ENCODE peak calls at places on chromosomes 12 and 14, in nine cellular contexts. One of them, this sample, is unnamed.

GRCh38 chr12:2395352-2395977 is 342.7 kb downstream of the CACNA1C start:
- DNase-seq in OCI-LY7: peak
- DNase-seq in endothelial cell: peak
- DNase-seq in PC-3: peak
- DNase-seq in GM13976: peak
- DNase-seq in cardiac fibroblast: peak
- DNase-seq in epithelial cell of esophagus: no peak
- DNase-seq in neural crest cell: peak
- DNase-seq in AG10803: peak
- DNase-seq in this sample: no peak

GRCh38 chr14:59190372-59190771 is 1.9 kb downstream of the DAAM1 start:
- DNase-seq in OCI-LY7: peak
- DNase-seq in endothelial cell: no peak
- DNase-seq in PC-3: peak
- DNase-seq in GM13976: no peak
- DNase-seq in cardiac fibroblast: peak
- DNase-seq in epithelial cell of esophagus: peak
- DNase-seq in neural crest cell: peak
- DNase-seq in AG10803: peak
- DNase-seq in this sample: no peak

GRCh38 chr14:96603350-96604255 is 101.4 kb downstream of the PAPOLA start:
- DNase-seq in OCI-LY7: no peak
- DNase-seq in endothelial cell: no peak
- DNase-seq in PC-3: no peak
- DNase-seq in GM13976: no peak
- DNase-seq in cardiac fibroblast: no peak
- DNase-seq in epithelial cell of esophagus: no peak
- DNase-seq in neural crest cell: no peak
- DNase-seq in AG10803: no peak
- DNase-seq in this sample: no peak

GRCh38 chr12:75809745-75810144 is 221.8 kb downstream of the PHLDA1 start:
- DNase-seq in OCI-LY7: no peak
- DNase-seq in endothelial cell: no peak
- DNase-seq in PC-3: no peak
- DNase-seq in GM13976: no peak
- DNase-seq in cardiac fibroblast: no peak
- DNase-seq in epithelial cell of esophagus: no peak
- DNase-seq in neural crest cell: no peak
- DNase-seq in AG10803: no peak
- DNase-seq in this sample: no peak

GRCh38 chr12:92533280-92533890 is 169.4 kb upstream of the PLEKHG7 start:
- DNase-seq in OCI-LY7: no peak
- DNase-seq in endothelial cell: no peak
- DNase-seq in PC-3: no peak
- DNase-seq in GM13976: no peak
- DNase-seq in cardiac fibroblast: peak
- DNase-seq in epithelial cell of esophagus: no peak
- DNase-seq in neural crest cell: no peak
- DNase-seq in AG10803: peak
- DNase-seq in this sample: no peak

GRCh38 chr12:120227233-120228040 is 26.5 kb upstream of the RPLP0 start:
- DNase-seq in OCI-LY7: no peak
- DNase-seq in endothelial cell: no peak
- DNase-seq in PC-3: no peak
- DNase-seq in GM13976: no peak
- DNase-seq in cardiac fibroblast: no peak
- DNase-seq in epithelial cell of esophagus: no peak
- DNase-seq in neural crest cell: no peak
- DNase-seq in AG10803: no peak
- DNase-seq in this sample: no peak

GRCh38 chr12:6946033-6946919 is 2.5 kb downstream of the C12orf57 start:
- DNase-seq in OCI-LY7: peak
- DNase-seq in endothelial cell: peak
- DNase-seq in PC-3: peak
- DNase-seq in GM13976: peak
- DNase-seq in cardiac fibroblast: no peak
- DNase-seq in epithelial cell of esophagus: peak
- DNase-seq in neural crest cell: no peak
- DNase-seq in AG10803: no peak
- DNase-seq in this sample: no peak

GRCh38 chr12:54173066-54173726 is 15.6 kb downstream of the SMUG1 start:
- DNase-seq in OCI-LY7: no peak
- DNase-seq in endothelial cell: peak
- DNase-seq in PC-3: peak
- DNase-seq in GM13976: peak
- DNase-seq in cardiac fibroblast: peak
- DNase-seq in epithelial cell of esophagus: peak
- DNase-seq in neural crest cell: peak
- DNase-seq in AG10803: peak
- DNase-seq in this sample: no peak

GRCh38 chr14:84592770-84593169 is 937.2 kb upstream of the FLRT2 start:
- DNase-seq in OCI-LY7: no peak
- DNase-seq in endothelial cell: no peak
- DNase-seq in PC-3: no peak
- DNase-seq in GM13976: no peak
- DNase-seq in cardiac fibroblast: no peak
- DNase-seq in epithelial cell of esophagus: no peak
- DNase-seq in neural crest cell: no peak
- DNase-seq in AG10803: no peak
- DNase-seq in this sample: no peak

GRCh38 chr14:94110552-94111181 is at the start of gene IFI27:
- DNase-seq in OCI-LY7: no peak
- DNase-seq in endothelial cell: no peak
- DNase-seq in PC-3: peak
- DNase-seq in GM13976: no peak
- DNase-seq in cardiac fibroblast: peak
- DNase-seq in epithelial cell of esophagus: peak
- DNase-seq in neural crest cell: no peak
- DNase-seq in AG10803: peak
- DNase-seq in this sample: no peak

GRCh38 chr12:62191747-62192485 is 68.3 kb upstream of the USP15 start:
- DNase-seq in OCI-LY7: no peak
- DNase-seq in endothelial cell: peak
- DNase-seq in PC-3: no peak
- DNase-seq in GM13976: peak
- DNase-seq in cardiac fibroblast: peak
- DNase-seq in epithelial cell of esophagus: peak
- DNase-seq in neural crest cell: no peak
- DNase-seq in AG10803: peak
- DNase-seq in this sample: no peak

GRCh38 chr12:62194031-62194430 is 66.2 kb upstream of the USP15 start:
- DNase-seq in OCI-LY7: no peak
- DNase-seq in endothelial cell: no peak
- DNase-seq in PC-3: no peak
- DNase-seq in GM13976: no peak
- DNase-seq in cardiac fibroblast: no peak
- DNase-seq in epithelial cell of esophagus: no peak
- DNase-seq in neural crest cell: no peak
- DNase-seq in AG10803: peak
- DNase-seq in this sample: no peak

GRCh38 chr12:62192486-62193250 is 67.5 kb upstream of the USP15 start:
- DNase-seq in OCI-LY7: peak
- DNase-seq in endothelial cell: peak
- DNase-seq in PC-3: peak
- DNase-seq in GM13976: peak
- DNase-seq in cardiac fibroblast: peak
- DNase-seq in epithelial cell of esophagus: peak
- DNase-seq in neural crest cell: peak
- DNase-seq in AG10803: peak
- DNase-seq in this sample: peak

GRCh38 chr12:62190081-62190480 is 70.1 kb upstream of the USP15 start:
- DNase-seq in OCI-LY7: no peak
- DNase-seq in endothelial cell: no peak
- DNase-seq in PC-3: no peak
- DNase-seq in GM13976: no peak
- DNase-seq in cardiac fibroblast: no peak
- DNase-seq in epithelial cell of esophagus: no peak
- DNase-seq in neural crest cell: no peak
- DNase-seq in AG10803: no peak
- DNase-seq in this sample: no peak

DNA sequence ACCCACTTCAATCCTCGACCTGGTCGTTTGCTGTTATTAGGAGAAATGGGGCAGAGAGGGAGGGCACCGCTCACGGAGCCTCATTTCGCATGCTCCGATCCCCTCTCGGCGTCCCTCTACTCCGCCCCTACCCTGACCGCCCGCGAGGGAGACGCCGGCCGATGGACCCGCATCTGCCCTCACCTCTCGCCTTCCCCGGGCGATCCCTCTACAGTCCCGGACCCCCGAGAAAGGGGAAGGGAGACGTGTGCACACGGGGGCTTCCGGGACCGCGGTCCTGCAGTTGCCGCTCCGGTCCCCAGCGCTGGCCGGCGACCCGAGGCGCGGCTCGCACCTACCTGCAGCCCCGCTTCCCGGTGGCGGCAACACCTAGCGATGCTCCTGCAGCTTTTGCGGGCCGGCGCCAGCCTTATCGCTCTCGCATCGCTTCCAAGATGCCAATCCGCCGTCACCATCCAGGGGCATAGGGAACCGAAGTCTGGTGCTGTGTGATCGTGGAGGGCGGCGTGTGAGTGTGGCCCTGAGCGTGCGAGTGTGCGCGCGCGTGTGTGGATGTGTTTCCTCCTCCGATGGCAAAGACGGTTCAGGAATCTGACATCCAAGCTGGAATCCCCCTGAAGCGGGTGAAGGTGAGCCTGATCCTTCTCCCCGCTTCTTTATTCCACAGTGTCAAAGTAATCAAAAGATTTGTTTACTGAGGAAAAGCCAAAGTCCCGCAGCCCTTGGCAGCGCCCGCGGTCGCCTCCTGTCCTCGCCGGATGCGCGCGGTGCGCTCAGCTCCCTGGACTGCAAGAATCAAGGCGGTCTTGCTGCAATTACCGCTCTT is 69.1 kb upstream of the USP15 start:
- DNase-seq in OCI-LY7: no peak
- DNase-seq in endothelial cell: peak
- DNase-seq in PC-3: no peak
- DNase-seq in GM13976: peak
- DNase-seq in cardiac fibroblast: no peak
- DNase-seq in epithelial cell of esophagus: no peak
- DNase-seq in neural crest cell: peak
- DNase-seq in AG10803: no peak
- DNase-seq in this sample: no peak
- TF ChIP-seq CTCF in OCI-LY7: no peak
- TF ChIP-seq CTCF in endothelial cell: no peak
- TF ChIP-seq CTCF in PC-3: no peak
- TF ChIP-seq CTCF in GM13976: no peak
- TF ChIP-seq CTCF in cardiac fibroblast: no peak
- TF ChIP-seq CTCF in epithelial cell of esophagus: no peak
- TF ChIP-seq CTCF in neural crest cell: no peak
- TF ChIP-seq CTCF in AG10803: no peak
- TF ChIP-seq CTCF in this sample: no peak

DNA sequence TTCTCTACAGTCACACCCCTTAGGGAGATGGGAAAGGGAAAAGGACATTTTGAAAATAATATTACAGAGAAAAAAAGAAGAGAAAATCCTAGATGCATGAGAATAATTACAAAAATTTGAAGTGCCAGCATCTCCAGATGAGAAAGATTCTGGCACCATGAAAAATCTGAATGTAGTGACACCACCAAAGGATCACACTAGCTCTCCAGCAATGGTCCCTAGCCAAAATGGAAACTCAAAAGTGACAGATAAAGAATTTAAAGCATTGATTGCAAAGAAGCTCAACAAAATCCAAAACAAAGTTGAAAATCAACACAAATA is 27.4 kb upstream of the GARIN6 start:
- DNase-seq in OCI-LY7: no peak
- DNase-seq in endothelial cell: no peak
- DNase-seq in PC-3: no peak
- DNase-seq in GM13976: no peak
- DNase-seq in cardiac fibroblast: no peak
- DNase-seq in epithelial cell of esophagus: no peak
- DNase-seq in neural crest cell: no peak
- DNase-seq in AG10803: no peak
- DNase-seq in this sample: no peak
- TF ChIP-seq CTCF in OCI-LY7: peak
- TF ChIP-seq CTCF in endothelial cell: no peak
- TF ChIP-seq CTCF in PC-3: no peak
- TF ChIP-seq CTCF in GM13976: no peak
- TF ChIP-seq CTCF in cardiac fibroblast: no peak
- TF ChIP-seq CTCF in epithelial cell of esophagus: no peak
- TF ChIP-seq CTCF in neural crest cell: peak
- TF ChIP-seq CTCF in AG10803: no peak
- TF ChIP-seq CTCF in this sample: no peak

DNA sequence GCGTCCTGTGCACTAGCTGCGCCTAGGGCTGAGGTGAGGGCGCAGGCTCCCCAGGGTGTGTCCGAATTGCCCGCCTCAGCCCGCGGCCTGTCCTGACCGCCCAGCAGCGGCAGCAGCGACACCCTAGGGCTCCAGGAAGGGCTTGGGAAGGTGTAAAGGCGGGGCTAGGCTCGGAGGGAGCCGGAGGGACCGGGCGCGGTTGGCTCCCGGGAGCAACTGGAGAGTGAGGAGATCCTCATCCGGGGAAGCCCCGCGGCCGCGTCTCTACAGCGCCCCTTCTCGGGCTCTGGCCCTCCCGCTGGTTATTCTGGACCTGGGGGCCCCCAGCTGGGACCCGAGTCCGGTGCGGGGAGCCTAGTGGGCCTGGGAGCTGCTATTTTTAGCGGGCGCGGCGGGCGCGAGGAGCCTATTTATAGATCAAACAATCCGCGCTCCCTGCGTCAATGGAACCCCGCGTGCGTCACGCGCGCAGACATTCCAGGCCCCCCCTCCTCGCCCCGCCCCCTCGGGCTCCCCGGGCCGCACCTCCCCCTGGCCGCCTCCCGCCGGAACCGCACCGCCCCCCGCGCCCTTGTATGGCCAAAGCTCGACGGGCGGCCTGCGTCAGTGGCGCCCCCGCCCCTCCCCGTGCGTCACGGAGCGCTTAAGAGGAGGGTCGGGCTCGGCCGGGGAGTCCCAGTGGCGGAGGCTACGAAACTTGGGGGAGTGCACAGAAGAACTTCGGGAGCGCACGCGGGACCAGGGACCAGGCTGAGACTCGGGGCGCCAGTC is at the start of gene NR4A1:
- DNase-seq in OCI-LY7: peak
- DNase-seq in endothelial cell: peak
- DNase-seq in PC-3: peak
- DNase-seq in GM13976: peak
- DNase-seq in cardiac fibroblast: peak
- DNase-seq in epithelial cell of esophagus: peak
- DNase-seq in neural crest cell: peak
- DNase-seq in AG10803: peak
- DNase-seq in this sample: peak
- TF ChIP-seq CTCF in OCI-LY7: peak
- TF ChIP-seq CTCF in endothelial cell: no peak
- TF ChIP-seq CTCF in PC-3: peak
- TF ChIP-seq CTCF in GM13976: no peak
- TF ChIP-seq CTCF in cardiac fibroblast: peak
- TF ChIP-seq CTCF in epithelial cell of esophagus: peak
- TF ChIP-seq CTCF in neural crest cell: no peak
- TF ChIP-seq CTCF in AG10803: no peak
- TF ChIP-seq CTCF in this sample: no peak

DNA sequence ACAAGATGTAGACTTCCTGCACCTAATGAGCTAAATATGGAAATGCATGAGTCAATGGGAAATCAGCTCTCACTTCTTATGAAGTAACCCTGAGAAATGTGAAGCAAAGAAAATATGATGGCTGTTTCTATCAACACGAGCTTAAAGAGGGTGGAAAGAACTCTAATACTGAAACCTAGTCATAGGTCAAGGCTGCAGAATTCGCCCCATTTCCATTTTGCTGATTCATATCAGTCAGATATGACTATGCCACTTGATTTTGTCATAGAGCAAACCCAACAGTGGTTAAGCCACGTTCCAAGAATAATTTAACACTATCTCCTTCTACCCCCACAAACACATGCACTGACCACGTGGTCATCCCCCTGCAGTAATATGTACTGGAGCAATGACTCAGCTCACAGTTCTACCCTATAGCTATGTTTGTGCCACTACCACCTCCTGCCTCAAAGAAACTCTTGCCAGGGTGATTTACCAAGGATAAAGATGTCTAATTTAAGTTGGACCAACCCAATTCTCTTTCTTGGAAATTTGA is 157.5 kb downstream of the TMTC3 start:
- DNase-seq in OCI-LY7: no peak
- DNase-seq in endothelial cell: no peak
- DNase-seq in PC-3: peak
- DNase-seq in GM13976: peak
- DNase-seq in cardiac fibroblast: peak
- DNase-seq in epithelial cell of esophagus: peak
- DNase-seq in neural crest cell: no peak
- DNase-seq in AG10803: peak
- DNase-seq in this sample: peak
- TF ChIP-seq CTCF in OCI-LY7: no peak
- TF ChIP-seq CTCF in endothelial cell: no peak
- TF ChIP-seq CTCF in PC-3: no peak
- TF ChIP-seq CTCF in GM13976: no peak
- TF ChIP-seq CTCF in cardiac fibroblast: no peak
- TF ChIP-seq CTCF in epithelial cell of esophagus: no peak
- TF ChIP-seq CTCF in neural crest cell: no peak
- TF ChIP-seq CTCF in AG10803: no peak
- TF ChIP-seq CTCF in this sample: no peak